ENCODE peak calls at places on chromosomes 12 and 14, in nine cellular contexts. K, L, H, G, X, P, F, Q and M are unnamed samples.
A peak's percentile ranks its signal among the peaks of the same experiment; 100 is the strongest.

GRCh38 chr12:54251667-54252284 is 28.1 kb downstream of the CBX5 start:
- DNase-seq in K (peak; percentile 65), L (peak; percentile 69), H (no peak), G (no peak), X (no peak), P (no peak), F (peak; percentile 62), Q (peak; percentile 39), M (peak; percentile 67)

GRCh38 chr14:78135450-78135891 is 34.7 kb upstream of the NRXN3 start:
- DNase-seq in K (peak; percentile 24), L (peak; percentile 85), H (no peak), G (no peak), X (no peak), P (no peak), F (no peak), Q (no peak), M (no peak)

GRCh38 chr12:73185403-73185802 is 913.2 kb downstream of the TRHDE start:
- DNase-seq in K (no peak), L (no peak), H (no peak), G (no peak), X (no peak), P (no peak), F (no peak), Q (no peak), M (no peak)

GRCh38 chr12:65824314-65824563 is at the start of gene HMGA2:
- DNase-seq in K (peak; percentile 93), L (no peak), H (peak; percentile 40), G (no peak), X (no peak), P (peak; percentile 27), F (no peak), Q (no peak), M (peak; percentile 83)

GRCh38 chr14:38261620-38262019 is 5.7 kb upstream of the CLEC14A start:
- DNase-seq in K (no peak), L (no peak), H (no peak), G (no peak), X (no peak), P (no peak), F (no peak), Q (no peak), M (no peak)

GRCh38 chr12:121712462-121713256 is at the start of gene TMEM120B:
- DNase-seq in K (peak; percentile 87), L (peak; percentile 70), H (peak; percentile 87), G (peak; percentile 80), X (peak; percentile 88), P (peak; percentile 67), F (peak; percentile 84), Q (peak; percentile 76), M (peak; percentile 76)

GRCh38 chr12:27975222-27976136 is 2.9 kb upstream of the PTHLH start:
- DNase-seq in K (peak; percentile 92), L (no peak), H (peak; percentile 22), G (peak; percentile 17), X (no peak), P (no peak), F (no peak), Q (no peak), M (peak; percentile 74)

GRCh38 chr12:14540801-14541462 is 26.8 kb downstream of the PLBD1 start:
- DNase-seq in K (peak; percentile 73), L (no peak), H (no peak), G (no peak), X (no peak), P (no peak), F (no peak), Q (no peak), M (no peak)

GRCh38 chr14:54011001-54011400 is 54.4 kb upstream of the BMP4 start:
- DNase-seq in K (no peak), L (no peak), H (no peak), G (no peak), X (no peak), P (no peak), F (no peak), Q (no peak), M (no peak)

GRCh38 chr12:23204933-23205778 is 580.2 kb downstream of the ETNK1 start:
- DNase-seq in K (peak; percentile 47), L (peak; percentile 18), H (no peak), G (peak; percentile 28), X (no peak), P (no peak), F (peak; percentile 67), Q (peak; percentile 66), M (peak; percentile 65)

GRCh38 chr12:128989287-128989686 is 136.0 kb downstream of the GLT1D1 start:
- DNase-seq in K (no peak), L (no peak), H (no peak), G (no peak), X (no peak), P (no peak), F (no peak), Q (no peak), M (no peak)

GRCh38 chr14:106842687-106843086 is 1316.3 kb downstream of the TMEM121 start:
- DNase-seq in K (peak; percentile 34), L (peak; percentile 50), H (no peak), G (no peak), X (peak; percentile 49), P (no peak), F (peak; percentile 10), Q (peak; percentile 31), M (no peak)

GRCh38 chr12:67650127-67650495 is 1.6 kb downstream of the DYRK2 start:
- DNase-seq in K (no peak), L (peak; percentile 19), H (peak; percentile 35), G (peak; percentile 59), X (no peak), P (peak; percentile 34), F (no peak), Q (peak; percentile 18), M (peak; percentile 21)

GRCh38 chr14:56117765-56118610 is at the start of gene PELI2:
- DNase-seq in K (peak; percentile 50), L (peak; percentile 33), H (peak; percentile 91), G (peak; percentile 77), X (peak; percentile 81), P (peak; percentile 74), F (peak; percentile 77), Q (peak; percentile 66), M (peak; percentile 64)

GRCh38 chr12:100375023-100375737 is 18.3 kb downstream of the SLC17A8 start:
- DNase-seq in K (no peak), L (no peak), H (peak; percentile 83), G (peak; percentile 74), X (peak; percentile 35), P (peak; percentile 58), F (no peak), Q (peak; percentile 63), M (no peak)

GRCh38 chr14:104561661-104562495 is 17.7 kb upstream of the C14orf180 start:
- DNase-seq in K (no peak), L (no peak), H (no peak), G (no peak), X (no peak), P (no peak), F (no peak), Q (no peak), M (no peak)

GRCh38 chr12:77402726-77403125 is 337.4 kb upstream of the E2F7 start:
- DNase-seq in K (no peak), L (no peak), H (no peak), G (no peak), X (no peak), P (no peak), F (no peak), Q (no peak), M (peak; percentile 44)

GRCh38 chr12:108855284-108856169 is 1.9 kb downstream of the SSH1 start:
- DNase-seq in K (peak; percentile 29), L (no peak), H (no peak), G (no peak), X (no peak), P (no peak), F (no peak), Q (no peak), M (no peak)

GRCh38 chr12:67751376-67751928 is 102.9 kb downstream of the DYRK2 start:
- DNase-seq in K (no peak), L (no peak), H (no peak), G (no peak), X (no peak), P (no peak), F (no peak), Q (no peak), M (no peak)

GRCh38 chr12:34306133-34306830 is 284.0 kb downstream of the ALG10 start:
- DNase-seq in K (no peak), L (no peak), H (no peak), G (no peak), X (no peak), P (no peak), F (no peak), Q (no peak), M (no peak)

GRCh38 chr12:24562761-24563392 is 386.0 kb downstream of the BCAT1 start:
- DNase-seq in K (no peak), L (peak; percentile 12), H (peak; percentile 74), G (peak; percentile 8), X (peak; percentile 16), P (peak; percentile 40), F (no peak), Q (no peak), M (peak; percentile 64)

GRCh38 chr14:73236752-73237218 is 521 bp upstream of the PAPLN start:
- DNase-seq in K (no peak), L (no peak), H (no peak), G (no peak), X (no peak), P (no peak), F (no peak), Q (no peak), M (no peak)
- H3K4me1 ChIP-seq in K (peaks cover 30% of the 10 kb centered on the region), L (peaks cover 41% of the 10 kb centered on the region), H (peaks cover 27% of the 10 kb centered on the region), G (peaks cover 19% of the 10 kb centered on the region), X (peaks cover 23% of the 10 kb centered on the region), P (no peaks in the 10 kb centered on the region), F (peaks cover 27% of the 10 kb centered on the region), Q (peaks cover 8% of the 10 kb centered on the region), M (peaks cover 34% of the 10 kb centered on the region)

GRCh38 chr14:50792058-50792477 is 38.9 kb downstream of the NIN start:
- DNase-seq in K (no peak), L (no peak), H (no peak), G (no peak), X (no peak), P (no peak), F (peak; percentile 71), Q (no peak), M (no peak)
- H3K4me1 ChIP-seq in K (peaks cover 7% of the 10 kb centered on the region), L (no peaks in the 10 kb centered on the region), H (peaks cover 8% of the 10 kb centered on the region), G (peaks cover 23% of the 10 kb centered on the region), X (no peaks in the 10 kb centered on the region), P (no peaks in the 10 kb centered on the region), F (peaks cover 100% of the 10 kb centered on the region), Q (no peaks in the 10 kb centered on the region), M (peaks cover 20% of the 10 kb centered on the region)

GRCh38 chr12:57219993-57220728 is 3.6 kb downstream of the NXPH4 start:
- DNase-seq in K (no peak), L (no peak), H (no peak), G (no peak), X (no peak), P (peak; percentile 19), F (no peak), Q (no peak), M (no peak)
- H3K4me1 ChIP-seq in K (peaks cover 31% of the 10 kb centered on the region), L (peaks cover 17% of the 10 kb centered on the region), H (peaks cover 8% of the 10 kb centered on the region), G (peaks cover 14% of the 10 kb centered on the region), X (peaks cover 13% of the 10 kb centered on the region), P (no peaks in the 10 kb centered on the region), F (peaks cover 49% of the 10 kb centered on the region), Q (no peaks in the 10 kb centered on the region), M (no peaks in the 10 kb centered on the region)

DNA sequence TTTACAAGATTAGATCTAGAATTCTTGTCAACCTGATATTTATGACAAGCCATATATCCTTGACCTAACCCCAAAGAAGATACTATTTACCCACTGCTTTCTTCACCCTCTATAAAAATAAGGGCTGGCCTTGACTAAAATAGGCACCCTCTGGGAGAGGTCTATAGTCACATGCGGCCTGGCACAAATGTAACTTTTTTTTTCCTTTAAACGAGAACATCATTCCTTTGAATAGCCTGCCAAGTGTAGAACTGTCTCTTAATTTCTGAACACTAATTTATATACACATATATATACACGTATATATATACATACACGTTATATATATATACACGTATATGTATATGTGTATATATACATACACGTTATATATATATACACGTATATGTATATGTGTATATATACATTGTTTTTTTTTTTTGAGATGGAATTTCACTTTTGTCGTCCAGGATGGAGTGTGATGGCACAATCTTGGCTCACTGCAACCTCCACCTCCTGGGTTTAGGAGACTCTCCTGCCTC is 18.6 kb downstream of the PPTC7 start:
- DNase-seq in K (no peak), L (no peak), H (no peak), G (no peak), X (no peak), P (no peak), F (no peak), Q (no peak), M (no peak)
- H3K4me1 ChIP-seq in K (peaks cover 46% of the 10 kb centered on the region), L (peaks cover 61% of the 10 kb centered on the region), H (peaks cover 26% of the 10 kb centered on the region), G (peaks cover 48% of the 10 kb centered on the region), X (peaks cover 5% of the 10 kb centered on the region), P (peaks cover 8% of the 10 kb centered on the region), F (peaks cover 50% of the 10 kb centered on the region), Q (peaks cover 9% of the 10 kb centered on the region), M (no peaks in the 10 kb centered on the region)